ENCODE peak calls at places on chromosome 17, in nine cellular contexts. I, S, M, C, J, D, N, U and W are unnamed samples.

GRCh38 chr17:74749262-74750038 is 1.0 kb downstream of the NHERF1 start:
- DNase-seq in J (peak), C (peak), U (peak), I (peak), M (no peak), D (peak), S (peak), N (no peak), W (no peak)

GRCh38 chr17:47995241-47995935 is 24.5 kb downstream of the CDK5RAP3 start:
- DNase-seq in S (no peak), U (no peak), N (no peak), D (no peak), M (no peak), C (peak), J (no peak), I (no peak), W (no peak)

GRCh38 chr17:19335951-19336631 is 26.4 kb downstream of the B9D1 start:
- DNase-seq in M (no peak), N (no peak), J (no peak), C (no peak), I (no peak), U (peak), S (peak), D (no peak), W (no peak)

GRCh38 chr17:17416007-17416399 is 60.8 kb upstream of the MED9 start:
- DNase-seq in C (no peak), D (no peak), U (no peak), S (no peak), N (peak), I (peak), M (no peak), J (no peak), W (peak)

GRCh38 chr17:44601574-44602372 is 44.5 kb downstream of the FZD2 start:
- DNase-seq in S (no peak), N (no peak), C (no peak), J (no peak), U (no peak), I (no peak), M (no peak), D (no peak), W (no peak)

GRCh38 chr17:73304971-73305786 is 6.6 kb downstream of the CDC42EP4 start:
- DNase-seq in N (peak), S (peak), D (peak), M (peak), C (peak), I (peak), U (no peak), J (peak), W (peak)

GRCh38 chr17:56112086-56112485 is 41.2 kb upstream of the ANKFN1 start:
- DNase-seq in I (no peak), C (no peak), S (no peak), N (no peak), D (no peak), U (no peak), J (no peak), M (no peak), W (no peak)

GRCh38 chr17:28335959-28336871 is 654 bp downstream of the TNFAIP1 start:
- DNase-seq in M (peak), U (peak), S (peak), I (peak), D (peak), C (peak), J (peak), N (peak), W (peak)

GRCh38 chr17:61904094-61904710 is 23.6 kb downstream of the INTS2 start:
- DNase-seq in D (no peak), J (peak), S (peak), N (no peak), M (no peak), I (no peak), C (no peak), U (no peak), W (no peak)

GRCh38 chr17:40345161-40346034 is 19.1 kb downstream of the GJD3 start:
- DNase-seq in J (peak), C (peak), I (peak), M (peak), N (peak), U (no peak), D (peak), S (peak), W (peak)

GRCh38 chr17:13931752-13932477 is 137.4 kb upstream of the COX10 start:
- DNase-seq in S (peak), N (no peak), U (no peak), C (peak), J (peak), D (peak), M (no peak), I (no peak), W (no peak)

GRCh38 chr17:45228985-45229517 is 7.4 kb downstream of the FMNL1 start:
- DNase-seq in J (peak), U (peak), C (peak), S (peak), N (peak), D (peak), I (peak), M (no peak), W (peak)

GRCh38 chr17:34616148-34616547 is 36.8 kb downstream of the TMEM132E start:
- DNase-seq in N (no peak), I (no peak), S (no peak), C (no peak), J (no peak), M (no peak), D (no peak), U (no peak), W (no peak)

GRCh38 chr17:4766199-4766598 is 5.5 kb upstream of the TM4SF5 start:
- DNase-seq in M (no peak), C (no peak), S (no peak), D (no peak), N (no peak), J (no peak), U (no peak), I (no peak), W (no peak)

GRCh38 chr17:33373209-33373608 is 80.1 kb upstream of the ASIC2 start:
- DNase-seq in S (no peak), N (no peak), D (no peak), I (no peak), C (no peak), U (no peak), J (no peak), M (no peak), W (no peak)

GRCh38 chr17:42529054-42529453 is 7.0 kb upstream of the NAGLU start:
- DNase-seq in U (no peak), J (no peak), M (no peak), S (no peak), N (no peak), D (no peak), C (no peak), I (no peak), W (no peak)

GRCh38 chr17:40021471-40021961 is 6.3 kb downstream of the CSF3 start:
- DNase-seq in C (no peak), S (no peak), D (no peak), I (no peak), U (peak), N (peak), M (no peak), J (no peak), W (no peak)

GRCh38 chr17:48520631-48521045 is 10.2 kb downstream of the HOXB1 start:
- DNase-seq in M (no peak), S (no peak), I (no peak), D (no peak), C (no peak), N (peak), U (no peak), J (no peak), W (no peak)

GRCh38 chr17:41583137-41584127 is 3.3 kb downstream of the KRT14 start:
- DNase-seq in C (peak), M (no peak), I (peak), N (no peak), D (no peak), S (peak), U (no peak), J (peak), W (no peak)

GRCh38 chr17:9150407-9151090 is 129.2 kb downstream of the NTN1 start:
- DNase-seq in U (no peak), I (no peak), J (peak), N (no peak), S (no peak), C (no peak), M (no peak), D (no peak), W (no peak)

GRCh38 chr17:49114703-49115102 is 17.9 kb upstream of the B4GALNT2 start:
- DNase-seq in C (no peak), D (no peak), I (no peak), S (no peak), U (no peak), N (no peak), J (no peak), M (no peak), W (no peak)

GRCh38 chr17:19405114-19405513 is 5.9 kb upstream of the RNF112 start:
- DNase-seq in D (no peak), J (no peak), C (no peak), N (no peak), M (no peak), U (no peak), I (no peak), S (no peak), W (no peak)

GRCh38 chr17:32523827-32524552 is 37.2 kb downstream of the CDK5R1 start:
- DNase-seq in S (no peak), N (no peak), I (no peak), D (no peak), U (no peak), M (no peak), C (no peak), J (no peak), W (no peak)

GRCh38 chr17:41678411-41678906 is 10.2 kb upstream of the EIF1 start:
- DNase-seq in S (no peak), I (peak), J (no peak), C (no peak), D (no peak), M (no peak), U (no peak), N (peak), W (no peak)

GRCh38 chr17:65783845-65784334 is 222.4 kb upstream of the AXIN2 start:
- DNase-seq in S (no peak), M (no peak), N (peak), J (peak), C (no peak), U (no peak), D (no peak), I (no peak), W (no peak)

GRCh38 chr17:42247734-42248133 is 28.5 kb downstream of the STAT5B start:
- DNase-seq in D (no peak), I (no peak), S (no peak), C (no peak), N (peak), U (no peak), M (no peak), J (no peak), W (no peak)

GRCh38 chr17:4098516-4099209 is 44.2 kb downstream of the ZZEF1 start:
- DNase-seq in N (no peak), M (no peak), C (no peak), J (no peak), S (no peak), D (no peak), U (no peak), I (no peak), W (no peak)

GRCh38 chr17:47855737-47856136 is 4.8 kb upstream of the SP6 start:
- DNase-seq in J (no peak), U (no peak), I (no peak), M (no peak), C (no peak), D (no peak), N (no peak), S (no peak), W (no peak)

GRCh38 chr17:79026345-79027273 is 2.6 kb downstream of the C1QTNF1 start:
- DNase-seq in M (no peak), D (peak), U (peak), I (no peak), C (no peak), N (peak), J (peak), S (peak), W (no peak)

GRCh38 chr17:38725066-38725465 is 5.1 kb upstream of the CISD3 start:
- DNase-seq in N (no peak), C (no peak), U (no peak), S (no peak), D (no peak), M (no peak), I (no peak), J (no peak), W (no peak)

GRCh38 chr17:17732892-17733670 is 51.8 kb downstream of the RAI1 start:
- DNase-seq in I (no peak), D (no peak), N (peak), J (no peak), C (no peak), S (no peak), M (no peak), U (no peak), W (no peak)

GRCh38 chr17:50645748-50646682 is 11.3 kb downstream of the ABCC3 start:
- DNase-seq in M (no peak), I (no peak), S (no peak), N (no peak), J (no peak), C (no peak), D (no peak), U (no peak), W (no peak)
- TF ChIP-seq POLR2A in M (no peak), I (no peak), S (no peak), N (no peak), J (no peak), C (no peak), D (no peak), U (no peak), W (no peak)

DNA sequence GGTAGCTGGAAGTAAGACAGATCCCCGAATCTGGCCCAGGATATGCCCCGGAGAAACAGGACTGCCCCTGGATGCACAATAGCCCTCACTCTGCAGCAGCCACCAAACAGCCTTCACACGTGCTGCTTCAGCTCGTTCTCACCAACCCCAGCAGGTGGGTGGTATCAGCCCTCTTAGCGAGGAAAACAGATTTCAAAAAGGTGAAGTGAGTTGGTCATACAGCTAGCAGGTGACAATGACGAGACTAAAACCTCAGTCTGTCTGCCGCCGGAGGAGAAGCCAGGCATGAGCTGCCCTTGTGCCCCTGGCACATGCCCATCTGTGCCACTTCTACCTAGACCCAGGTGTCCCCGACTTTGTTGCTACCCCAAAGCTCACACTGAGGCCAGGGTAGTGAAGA is 92.4 kb downstream of the YPEL2 start:
- DNase-seq in U (no peak), D (no peak), M (no peak), I (no peak), C (no peak), J (no peak), N (no peak), S (no peak), W (no peak)
- TF ChIP-seq POLR2A in U (no peak), D (no peak), M (no peak), I (no peak), C (no peak), J (no peak), N (no peak), S (no peak), W (no peak)

GRCh38 chr17:81682565-81683207 is 911 bp downstream of the ARL16 start:
- DNase-seq in U (no peak), S (no peak), J (no peak), N (no peak), D (no peak), I (no peak), M (no peak), C (no peak), W (peak)

GRCh38 chr17:81683208-81683583 is 401 bp downstream of the ARL16 start:
- DNase-seq in D (no peak), I (no peak), M (no peak), S (no peak), U (no peak), J (no peak), C (no peak), N (no peak), W (no peak)

GRCh38 chr17:81684442-81684911 is 666 bp downstream of the HGS start:
- DNase-seq in M (no peak), D (no peak), J (peak), S (no peak), U (no peak), N (no peak), C (peak), I (peak), W (no peak)

GRCh38 chr17:81685108-81685507 is 1.3 kb downstream of the HGS start:
- DNase-seq in J (no peak), N (no peak), C (no peak), U (no peak), D (no peak), S (no peak), M (no peak), I (peak), W (peak)

DNA sequence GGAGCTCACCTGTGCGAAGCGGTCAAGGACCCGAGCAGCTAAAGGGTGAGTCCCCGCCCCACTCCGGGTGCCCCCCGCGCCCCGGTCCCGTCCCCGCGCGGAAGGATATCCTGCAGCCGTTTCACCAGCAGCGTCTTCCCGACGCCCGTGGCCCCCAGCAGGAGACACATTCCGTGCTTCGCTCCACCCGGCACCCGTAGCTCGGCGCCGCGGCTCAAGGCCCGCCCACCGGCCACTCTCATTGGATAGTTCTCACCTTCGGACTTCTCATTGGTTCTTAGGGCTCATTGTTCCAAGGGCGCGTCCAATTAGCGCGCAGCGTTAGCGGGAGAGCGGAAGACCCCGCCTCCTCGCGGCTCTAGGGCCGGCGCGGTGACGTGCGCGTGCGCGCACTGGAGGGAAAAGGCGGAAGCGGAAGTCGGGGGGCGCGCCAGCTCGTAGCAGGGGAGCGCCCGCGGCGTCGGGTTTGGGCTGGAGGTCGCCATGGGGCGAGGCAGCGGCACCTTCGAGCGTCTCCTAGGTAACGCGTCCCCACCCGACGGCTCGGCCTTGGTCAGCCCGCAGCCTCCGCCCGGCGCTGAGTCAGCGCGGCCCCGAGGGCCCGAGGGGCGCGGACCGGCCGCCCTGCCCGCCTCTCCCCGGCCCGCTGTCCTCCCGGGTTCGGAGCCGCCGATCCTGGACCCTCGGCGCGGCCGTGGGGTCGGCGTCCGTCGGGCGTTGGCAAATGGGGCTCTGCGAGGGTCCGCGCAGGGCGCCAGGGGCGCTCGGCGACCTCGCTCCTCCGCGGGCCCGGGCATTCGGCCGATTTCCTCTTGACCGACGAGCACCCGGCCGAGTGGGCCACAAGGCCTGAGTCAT is at the start of the genes ARL16 and HGS:
- DNase-seq in D (peak), M (peak), I (peak), C (peak), J (peak), U (peak), N (peak), S (peak), W (peak)
- TF ChIP-seq POLR2A in D (no peak), M (no peak), I (peak), C (peak), J (peak), U (peak), N (peak), S (peak), W (peak)

GRCh38 chr17:58060596-58061191 is 22.5 kb upstream of the DYNLL2 start:
- DNase-seq in S (no peak), C (no peak), U (peak), J (peak), I (no peak), M (no peak), D (peak), N (no peak), W (no peak)

DNA sequence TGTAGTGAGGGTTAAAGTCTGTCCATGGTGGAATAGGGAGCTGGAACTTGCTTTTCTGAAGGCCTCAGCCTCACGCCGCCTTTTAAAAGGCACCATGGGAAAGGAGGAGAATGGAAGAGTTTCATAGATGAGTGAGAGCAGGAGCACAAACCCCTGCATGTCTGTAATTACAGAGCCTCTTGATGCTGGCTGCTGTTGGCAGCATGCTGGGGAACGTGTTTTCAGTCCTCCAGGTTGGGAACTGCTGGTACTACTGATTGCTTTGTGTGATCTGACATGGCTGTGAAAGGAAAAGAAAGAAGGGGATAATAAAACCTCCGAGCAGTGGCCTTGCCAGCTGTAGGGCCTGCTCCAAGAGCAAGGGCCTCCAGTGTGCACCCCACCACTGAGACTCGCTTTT is 16.8 kb upstream of the DYNLL2 start:
- DNase-seq in J (no peak), U (no peak), C (no peak), M (no peak), N (no peak), S (no peak), I (no peak), D (no peak), W (no peak)
- TF ChIP-seq POLR2A in J (no peak), U (no peak), C (no peak), M (no peak), N (no peak), S (no peak), I (no peak), D (no peak), W (no peak)

GRCh38 chr17:80035687-80035936 is at the start of gene TBC1D16:
- DNase-seq in I (no peak), N (no peak), U (no peak), M (no peak), C (no peak), J (no peak), D (no peak), S (no peak), W (no peak)
- TF ChIP-seq POLR2A in I (no peak), N (no peak), U (no peak), M (no peak), C (no peak), J (no peak), D (no peak), S (no peak), W (no peak)